ENCODE peak calls at places on chromosomes 1 and 21, in ten cellular contexts. M, Q, H, Y, O, J, D, N, W and Z are unnamed samples.

GRCh38 chr1:8083739-8084484 is 57.8 kb upstream of the ERRFI1 start:
- DNase-seq in O (no peak), D (no peak), M (no peak), Q (no peak), W (no peak), Y (no peak), J (no peak), N (no peak), H (no peak), Z (no peak)

GRCh38 chr1:172885976-172886375 is 164.8 kb downstream of the TNFSF18 start:
- DNase-seq in W (no peak), N (no peak), M (no peak), Q (no peak), H (no peak), Y (no peak), J (no peak), O (no peak), D (no peak), Z (no peak)

GRCh38 chr21:41957991-41958766 is 4.4 kb upstream of the C2CD2 start:
- DNase-seq in J (peak; percentile 75), Y (no peak), Q (no peak), W (no peak), D (no peak), O (peak; percentile 85), H (peak; percentile 83), N (no peak), M (peak; percentile 43), Z (no peak)

GRCh38 chr21:29155118-29155932 is 24.9 kb downstream of the MAP3K7CL start:
- DNase-seq in Y (peak; percentile 63), N (no peak), D (no peak), O (peak; percentile 83), H (peak; percentile 29), Q (no peak), W (no peak), J (peak; percentile 69), M (peak; percentile 39), Z (peak; percentile 69)

GRCh38 chr1:109484519-109484975 is 842 bp downstream of the ATXN7L2 start:
- DNase-seq in J (no peak), W (no peak), H (no peak), O (no peak), Q (no peak), D (no peak), Y (no peak), M (peak; percentile 74), N (no peak), Z (no peak)

GRCh38 chr1:164576311-164577271 is 17.6 kb downstream of the PBX1 start:
- DNase-seq in N (no peak), O (peak; percentile 66), Y (no peak), D (peak; percentile 51), W (no peak), M (peak; percentile 70), H (peak; percentile 47), J (peak; percentile 41), Q (no peak), Z (peak; percentile 69)

GRCh38 chr1:110205591-110206155 is 4.4 kb upstream of the KCNC4 start:
- DNase-seq in Q (no peak), H (no peak), O (no peak), Y (no peak), D (peak; percentile 16), J (no peak), W (no peak), N (no peak), M (no peak), Z (no peak)

GRCh38 chr1:186681136-186681535 is 913 bp upstream of the PTGS2 start:
- DNase-seq in Y (no peak), N (no peak), M (no peak), J (no peak), H (no peak), W (no peak), Q (no peak), O (no peak), D (no peak), Z (no peak)

GRCh38 chr1:96748078-96748477 is 26.5 kb downstream of the PTBP2 start:
- DNase-seq in H (no peak), O (no peak), Y (no peak), N (no peak), J (no peak), D (no peak), W (no peak), Q (no peak), M (no peak), Z (no peak)

GRCh38 chr1:14404847-14405246 is 193.6 kb upstream of the KAZN start:
- DNase-seq in M (peak; percentile 84), H (no peak), Q (no peak), N (no peak), W (no peak), D (no peak), O (no peak), J (no peak), Y (no peak), Z (no peak)

GRCh38 chr1:217402301-217402700 is 228.6 kb downstream of the GPATCH2 start:
- DNase-seq in H (no peak), N (no peak), J (no peak), M (no peak), Q (no peak), O (no peak), W (no peak), D (no peak), Y (no peak), Z (no peak)

GRCh38 chr21:44296916-44297315 is 2.9 kb upstream of the PFKL start:
- DNase-seq in Q (no peak), H (no peak), J (no peak), Y (no peak), M (no peak), W (no peak), D (peak; percentile 77), N (no peak), O (no peak), Z (peak; percentile 71)

GRCh38 chr21:44299085-44299457 is 782 bp upstream of the PFKL start:
- DNase-seq in M (no peak), D (no peak), W (no peak), N (no peak), Q (no peak), J (no peak), H (no peak), Y (no peak), O (no peak), Z (no peak)

GRCh38 chr21:44296103-44296519 is 3.7 kb upstream of the PFKL start:
- DNase-seq in J (no peak), Q (no peak), D (peak; percentile 65), H (no peak), W (no peak), M (no peak), O (no peak), N (no peak), Y (no peak), Z (no peak)

GRCh38 chr21:44298301-44298700 is 1.6 kb upstream of the PFKL start:
- DNase-seq in D (no peak), O (no peak), M (no peak), Y (no peak), H (no peak), N (no peak), J (no peak), W (no peak), Q (no peak), Z (no peak)

GRCh38 chr21:44297525-44298290 is 2.1 kb upstream of the PFKL start:
- DNase-seq in Q (no peak), J (peak; percentile 88), O (peak; percentile 88), H (peak; percentile 68), N (peak; percentile 45), M (peak; percentile 92), D (peak; percentile 90), Y (peak; percentile 90), W (peak; percentile 88), Z (peak; percentile 92)
- H3K4me3 ChIP-seq in Q (no peak overlapping the region), J (no peak overlapping the region), O (no peak overlapping the region), H (no peak overlapping the region), N (no peak overlapping the region), M (no peak overlapping the region), D (no peak overlapping the region), Y (no peak overlapping the region), W (no peak overlapping the region), Z (no peak overlapping the region)

GRCh38 chr1:89780721-89781120 is 40.1 kb upstream of the LRRC8D start:
- DNase-seq in O (no peak), D (no peak), Q (no peak), Y (no peak), M (peak; percentile 32), N (no peak), W (no peak), J (no peak), H (no peak), Z (no peak)
- H3K27ac ChIP-seq in O (no peak overlapping the region), D (no peak overlapping the region), Q (no peak overlapping the region), Y (no peak overlapping the region), M (no peak overlapping the region), N (no peak overlapping the region), W (no peak overlapping the region), J (no peak overlapping the region), H (no peak overlapping the region), Z (no peak overlapping the region)

GRCh38 chr1:112506731-112507130 is 2.0 kb upstream of the WNT2B start:
- DNase-seq in N (no peak), O (no peak), H (peak; percentile 36), Q (no peak), J (no peak), M (no peak), D (no peak), Y (no peak), W (no peak), Z (no peak)

GRCh38 chr1:112508242-112509004 is at the start of gene WNT2B:
- DNase-seq in Y (peak; percentile 59), H (peak; percentile 64), D (peak; percentile 72), W (no peak), M (peak; percentile 89), N (peak; percentile 20), O (no peak), J (no peak), Q (no peak), Z (no peak)

GRCh38 chr1:112507336-112507735 is 1.4 kb upstream of the WNT2B start:
- DNase-seq in O (no peak), J (no peak), D (no peak), Y (no peak), W (no peak), M (peak; percentile 60), Q (no peak), N (no peak), H (peak; percentile 34), Z (no peak)

GRCh38 chr1:112509005-112509659 is 367 bp downstream of the WNT2B start:
- DNase-seq in Y (peak; percentile 53), J (no peak), O (peak; percentile 28), W (no peak), N (no peak), H (peak; percentile 58), Q (no peak), D (peak; percentile 71), M (peak; percentile 73), Z (no peak)

DNA sequence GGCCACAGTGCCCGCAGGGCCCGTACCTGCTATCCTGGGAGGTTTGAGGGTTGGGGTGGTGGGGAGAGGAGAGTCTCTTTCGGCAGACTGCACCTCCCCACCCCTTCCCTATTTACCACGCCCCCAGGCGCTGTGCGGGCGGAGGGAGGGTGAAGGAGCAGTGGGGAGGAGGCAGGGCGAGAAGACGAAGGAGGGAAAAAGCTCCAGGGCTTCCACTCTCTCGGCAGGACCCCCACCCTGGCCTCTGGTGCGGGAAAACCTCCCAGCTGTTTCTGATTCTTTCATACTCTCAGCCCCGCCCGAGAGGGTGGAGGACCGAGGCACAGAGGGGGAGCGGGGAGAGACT is 896 bp upstream of the WNT2B start:
- DNase-seq in Y (no peak), M (peak; percentile 79), O (no peak), W (no peak), H (peak; percentile 61), J (no peak), N (no peak), D (peak; percentile 32), Q (no peak), Z (no peak)
- H3K4me3 ChIP-seq in Y (peak overlapping the region; percentile 59), M (peak overlapping the region; percentile 92), O (peak overlapping the region; percentile 53), W (peak overlapping the region; percentile 24), H (peak overlapping the region; percentile 51), J (peak overlapping the region; percentile 72), N (peak overlapping the region; percentile 64), D (peak overlapping the region; percentile 47), Q (peak overlapping the region; percentile 83), Z (peak overlapping the region; percentile 50)

GRCh38 chr1:59204001-59204400 is 92.9 kb upstream of the FGGY start:
- DNase-seq in D (no peak), N (no peak), O (peak; percentile 76), J (peak; percentile 37), Y (peak; percentile 54), W (peak; percentile 89), M (no peak), Q (no peak), H (no peak), Z (no peak)
- H3K27ac ChIP-seq in D (no peak overlapping the region), N (no peak overlapping the region), O (peak overlapping the region; percentile 52), J (peak overlapping the region; percentile 65), Y (peak overlapping the region; percentile 44), W (peak overlapping the region; percentile 72), M (no peak overlapping the region), Q (peak overlapping the region; percentile 13), H (no peak overlapping the region), Z (no peak overlapping the region)